ENCODE peak calls at places on chromosomes 16 and 17, in four cellular contexts. D is upper lobe of left lung, G is ovary, P is ELF-1. I is an unnamed sample.

GRCh38 chr17:29138184-29138955 is 41.8 kb downstream of the MYO18A start:
- DNase-seq in D (no peak), G (no peak), P (no peak), I (peak; percentile 77)

GRCh38 chr16:79437764-79438728 is 162.5 kb downstream of the MAF start:
- DNase-seq in D (peak; percentile 29), G (peak; percentile 57), P (peak; percentile 89), I (peak; percentile 59)

GRCh38 chr16:89919535-89920406 is 1.1 kb downstream of the MC1R start:
- DNase-seq in D (peak; percentile 85), G (no peak), P (no peak), I (no peak)

GRCh38 chr16:58020628-58021521 is 4.7 kb upstream of the MMP15 start:
- DNase-seq in D (no peak), G (peak; percentile 68), P (peak; percentile 62), I (peak; percentile 54)

GRCh38 chr17:16944334-16945140 is 27.4 kb downstream of the TNFRSF13B start:
- DNase-seq in D (no peak), G (no peak), P (no peak), I (peak; percentile 25)

GRCh38 chr17:61221597-61222471 is 177.8 kb upstream of the TBX2 start:
- DNase-seq in D (no peak), G (no peak), P (no peak), I (no peak)

GRCh38 chr16:65113441-65113840 is 8.4 kb downstream of the CDH11 start:
- DNase-seq in D (no peak), G (no peak), P (no peak), I (no peak)

GRCh38 chr17:21019976-21020575 is 22.7 kb downstream of the USP22 start:
- DNase-seq in D (no peak), G (no peak), P (peak; percentile 38), I (peak; percentile 55)

GRCh38 chr16:2912330-2913199 is 834 bp downstream of the FLYWCH1 start:
- DNase-seq in D (peak; percentile 88), G (peak; percentile 50), P (no peak), I (peak; percentile 72)

GRCh38 chr17:285751-286422 is 66.7 kb downstream of the RPH3AL start:
- DNase-seq in D (no peak), G (peak; percentile 14), P (no peak), I (no peak)

GRCh38 chr17:11278984-11279270 is 37.9 kb downstream of the SHISA6 start:
- DNase-seq in D (no peak), G (no peak), P (no peak), I (no peak)

GRCh38 chr17:2227025-2227699 is 76.4 kb downstream of the SMG6 start:
- DNase-seq in D (no peak), G (no peak), P (no peak), I (no peak)

GRCh38 chr17:40287494-40288369 is at the start of gene CDC6:
- DNase-seq in D (peak; percentile 97), G (peak; percentile 98), P (peak; percentile 100), I (peak; percentile 99)

GRCh38 chr17:9537177-9537776 is 38.3 kb downstream of the STX8 start:
- DNase-seq in D (no peak), G (no peak), P (no peak), I (no peak)

GRCh38 chr16:2897110-2897509 is 14.1 kb downstream of the FLYWCH2 start:
- DNase-seq in D (no peak), G (peak; percentile 13), P (no peak), I (no peak)

GRCh38 chr16:57618306-57619132 is 9.9 kb upstream of the ADGRG1 start:
- DNase-seq in D (no peak), G (no peak), P (no peak), I (peak; percentile 56)

GRCh38 chr17:43734376-43734775 is 24.2 kb downstream of the SOST start:
- DNase-seq in D (no peak), G (no peak), P (no peak), I (no peak)

GRCh38 chr17:39916918-39917317 is 1.5 kb downstream of the GSDMB start:
- DNase-seq in D (no peak), G (no peak), P (no peak), I (no peak)

GRCh38 chr16:2596747-2597559 is 59.1 kb downstream of the PDPK1 start:
- DNase-seq in D (peak; percentile 43), G (no peak), P (no peak), I (no peak)

GRCh38 chr17:57514614-57515013 is 230.5 kb downstream of the CCDC182 start:
- DNase-seq in D (no peak), G (no peak), P (no peak), I (no peak)

GRCh38 chr17:30933966-30934365 is 12.2 kb downstream of the ADAP2 start:
- DNase-seq in D (no peak), G (no peak), P (no peak), I (no peak)

GRCh38 chr17:16273499-16273898 is 56.5 kb downstream of the PIGL start:
- DNase-seq in D (no peak), G (no peak), P (no peak), I (no peak)

GRCh38 chr17:48515925-48516900 is 14.6 kb downstream of the HOXB1 start:
- DNase-seq in D (no peak), G (no peak), P (no peak), I (no peak)

I was measured in psoas muscle.